ENCODE peak calls at places on chromosomes 13 and 19, in four cellular contexts. S, U, W and C are unnamed samples. For H3K36me3, the result is how much of the 10 kb centered on the place peaks cover.

GRCh38 chr19:13848811-13849241 is 28.1 kb upstream of the NANOS3 start:
- DNase-seq in S (no peak), U (no peak), W (no peak), C (peak)

GRCh38 chr13:44915962-44916361 is 73.3 kb downstream of the NUFIP1 start:
- DNase-seq in S (no peak), U (no peak), W (no peak), C (peak)

GRCh38 chr19:53103141-53103902 is at the start of gene ZNF160:
- DNase-seq in S (peak), U (peak), W (peak), C (peak)

GRCh38 chr13:113654591-113655357 is 3.2 kb downstream of the ATP4B start:
- DNase-seq in S (no peak), U (no peak), W (no peak), C (no peak)

GRCh38 chr13:32426191-32426980 is 1.5 kb downstream of the N4BP2L1 start:
- DNase-seq in S (no peak), U (no peak), W (peak), C (peak)

GRCh38 chr13:109479991-109480696 is 306.2 kb downstream of the IRS2 start:
- DNase-seq in S (peak), U (peak), W (no peak), C (no peak)

GRCh38 chr19:11781295-11782057 is 14.7 kb downstream of the ZNF441 start:
- DNase-seq in S (peak), U (no peak), W (no peak), C (no peak)

GRCh38 chr13:79679334-79679733 is 198.4 kb downstream of the NDFIP2 start:
- DNase-seq in S (peak), U (peak), W (peak), C (peak)

GRCh38 chr13:111361873-111362648 is 41.6 kb downstream of the TEX29 start:
- DNase-seq in S (no peak), U (no peak), W (no peak), C (no peak)

GRCh38 chr13:110319774-110320509 is 12.9 kb downstream of the COL4A2 start:
- DNase-seq in S (peak), U (peak), W (peak), C (no peak)

GRCh38 chr19:53768401-53768800 is 55.7 kb downstream of the NLRP12 start:
- DNase-seq in S (no peak), U (no peak), W (no peak), C (no peak)

GRCh38 chr13:85651440-85651839 is 147.8 kb downstream of the SLITRK6 start:
- DNase-seq in S (peak), U (peak), W (no peak), C (no peak)

GRCh38 chr19:5547881-5548280 is 19.9 kb downstream of the TINCR start:
- DNase-seq in S (peak), U (no peak), W (peak), C (no peak)

GRCh38 chr19:3494559-3494958 is 5.9 kb downstream of the DOHH start:
- DNase-seq in S (no peak), U (no peak), W (no peak), C (no peak)

GRCh38 chr13:67076378-67076777 is 153.8 kb downstream of the PCDH9 start:
- DNase-seq in S (peak), U (peak), W (no peak), C (no peak)

GRCh38 chr13:44876782-44877324 is 112.4 kb downstream of the NUFIP1 start:
- DNase-seq in S (no peak), U (no peak), W (peak), C (no peak)

GRCh38 chr13:74201530-74201929 is 67.3 kb upstream of the KLF12 start:
- DNase-seq in S (no peak), U (no peak), W (no peak), C (no peak)

GRCh38 chr19:33505168-33505567 is 16.4 kb downstream of the PEPD start:
- DNase-seq in S (no peak), U (no peak), W (no peak), C (no peak)

GRCh38 chr19:4624733-4625362 is 14.5 kb upstream of the TNFAIP8L1 start:
- DNase-seq in S (peak), U (no peak), W (peak), C (no peak)

GRCh38 chr13:53250272-53250875 is 221.8 kb downstream of the OLFM4 start:
- DNase-seq in S (peak), U (peak), W (no peak), C (peak)

GRCh38 chr19:1171755-1172352 is 2.2 kb downstream of the SBNO2 start:
- DNase-seq in S (no peak), U (no peak), W (no peak), C (no peak)

GRCh38 chr13:76307157-76307556 is 579.0 kb downstream of the KCTD12 start:
- DNase-seq in S (peak), U (peak), W (no peak), C (no peak)

GRCh38 chr19:39705578-39706188 is 1.4 kb downstream of the LGALS14 start:
- DNase-seq in S (no peak), U (no peak), W (no peak), C (no peak)

GRCh38 chr13:113546571-113547247 is 37.8 kb upstream of the TFDP1 start:
- DNase-seq in S (peak), U (no peak), W (no peak), C (no peak)

GRCh38 chr13:21663197-21663596 is 7.7 kb upstream of the FGF9 start:
- DNase-seq in S (no peak), U (no peak), W (no peak), C (peak)

GRCh38 chr19:35213678-35214632 is 14.6 kb downstream of the FAM187B start:
- DNase-seq in S (peak), U (peak), W (peak), C (peak)

GRCh38 chr13:95020298-95020987 is 280.8 kb downstream of the ABCC4 start:
- DNase-seq in S (no peak), U (peak), W (no peak), C (no peak)

GRCh38 chr13:52983836-52984235 is 44.8 kb upstream of the OLFM4 start:
- DNase-seq in S (no peak), U (no peak), W (no peak), C (no peak)

GRCh38 chr19:11738746-11739620 is at the start of gene ZNF823:
- DNase-seq in S (peak), U (peak), W (peak), C (peak)

GRCh38 chr19:46732172-46732938 is 13.5 kb upstream of the FKRP start:
- DNase-seq in S (no peak), U (peak), W (no peak), C (no peak)

DNA sequence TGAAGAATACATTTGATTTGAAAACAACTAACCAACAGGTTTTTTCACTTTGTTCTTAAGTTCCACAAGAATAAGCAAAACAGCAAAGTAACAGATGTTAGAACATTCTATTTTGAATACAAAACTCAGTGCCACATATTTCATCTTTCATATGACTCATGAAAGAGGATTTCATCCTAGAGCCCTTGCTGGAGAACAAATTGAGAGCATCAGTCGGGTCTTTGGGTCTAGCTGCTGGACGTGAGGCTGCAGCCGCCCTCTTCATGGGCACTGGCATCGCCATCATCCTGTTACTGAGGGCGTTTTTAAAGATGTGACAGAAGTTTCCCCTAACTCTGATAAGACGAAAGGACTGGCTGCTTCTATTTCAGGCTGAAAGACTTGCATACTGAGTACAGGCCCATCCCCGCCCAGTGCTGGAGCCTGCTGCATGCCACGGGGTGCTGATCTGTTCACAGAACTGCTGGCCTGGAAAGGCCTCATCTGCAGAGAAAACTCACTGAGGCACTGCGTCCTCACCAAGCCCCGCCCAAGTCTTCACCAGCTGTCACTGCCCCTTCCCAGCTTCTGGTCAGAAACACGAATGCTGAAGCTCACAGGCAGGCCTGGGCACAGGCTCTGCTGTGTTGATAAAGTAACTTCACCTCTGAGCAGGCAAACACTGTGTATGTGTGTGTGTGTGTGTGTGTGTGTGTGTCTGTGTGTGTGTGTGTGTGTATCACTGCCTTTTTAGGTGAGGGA is 101.4 kb downstream of the TUBGCP3 start:
- DNase-seq in S (peak), U (no peak), W (no peak), C (no peak)
- H3K36me3 ChIP-seq in S (under half), U (under half), W (under half), C (under half)

DNA sequence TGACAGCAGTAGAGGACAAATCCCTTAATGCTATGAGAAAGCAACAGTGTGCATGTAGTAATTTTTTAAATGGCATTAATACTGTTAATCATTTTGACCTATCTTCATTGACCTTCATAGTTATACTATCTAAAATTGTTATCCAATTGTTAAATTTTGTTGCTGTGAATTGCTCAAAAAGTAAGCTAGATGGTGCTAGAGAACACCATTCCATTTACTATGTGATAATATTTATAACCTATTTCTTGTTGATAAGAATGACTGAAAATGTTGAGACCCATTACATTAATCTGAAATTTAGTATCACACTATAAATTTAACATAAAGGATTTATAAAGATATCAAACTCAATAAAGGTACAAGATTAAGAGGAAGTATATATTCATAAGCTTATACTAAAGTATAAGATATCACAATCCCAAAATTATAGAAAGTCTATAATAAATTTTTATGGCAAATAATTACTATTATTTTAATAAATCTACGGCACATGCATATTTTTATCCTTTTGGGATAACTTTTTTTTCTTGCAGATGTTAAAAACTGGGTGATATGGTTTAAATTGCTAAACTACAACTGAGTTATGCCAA is 1573.3 kb downstream of the PCDH9 start:
- DNase-seq in S (peak), U (peak), W (no peak), C (no peak)
- TF ChIP-seq CTCF in S (peak), U (peak), W (peak), C (peak)

GRCh38 chr19:8244442-8244841 is 35.3 kb downstream of the CERS4 start:
- DNase-seq in S (no peak), U (no peak), W (no peak), C (no peak)
- H3K9ac ChIP-seq in S (no peak), U (no peak), W (no peak), C (no peak)

DNA sequence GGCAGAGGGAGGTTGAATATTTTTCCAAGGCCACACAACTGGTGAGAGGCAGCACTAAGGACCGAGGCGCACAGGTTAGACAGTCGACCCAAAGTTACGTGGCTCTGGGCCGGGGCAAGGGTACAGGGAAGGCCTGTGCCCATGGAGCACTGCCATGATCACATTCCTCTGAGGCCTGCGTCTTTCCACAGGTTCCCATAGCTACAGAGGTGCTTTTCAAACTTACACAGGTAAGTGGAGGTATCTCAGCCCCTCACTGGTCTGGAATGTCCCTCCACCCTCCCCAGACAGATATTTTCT is 814 bp downstream of the ZNF211 start:
- DNase-seq in S (no peak), U (no peak), W (no peak), C (no peak)
- H3K36me3 ChIP-seq in S (under half), U (under half), W (half or more), C (under half)

DNA sequence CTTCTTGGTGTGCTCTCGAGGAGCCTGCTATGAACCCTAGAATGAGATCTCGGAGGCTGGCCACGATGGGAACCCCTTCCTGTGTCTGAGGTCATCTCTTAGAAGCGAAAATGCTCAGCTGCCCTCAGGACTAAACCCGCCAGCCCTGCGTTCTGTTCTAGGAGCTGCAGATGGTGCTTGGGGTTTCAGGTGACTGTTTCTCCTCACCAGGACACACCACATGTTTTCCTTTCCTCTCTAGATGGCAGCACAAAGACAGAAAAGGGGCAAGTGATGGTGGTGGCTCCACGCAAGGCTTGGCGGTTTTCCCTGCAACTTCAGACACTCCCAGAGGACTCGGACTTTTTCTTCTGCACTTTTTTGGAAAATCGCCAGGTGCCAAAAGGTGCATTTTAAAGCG is 60.1 kb downstream of the RNASEH2B start:
- DNase-seq in S (no peak), U (no peak), W (peak), C (no peak)
- TF ChIP-seq CTCF in S (no peak), U (no peak), W (peak), C (no peak)

DNA sequence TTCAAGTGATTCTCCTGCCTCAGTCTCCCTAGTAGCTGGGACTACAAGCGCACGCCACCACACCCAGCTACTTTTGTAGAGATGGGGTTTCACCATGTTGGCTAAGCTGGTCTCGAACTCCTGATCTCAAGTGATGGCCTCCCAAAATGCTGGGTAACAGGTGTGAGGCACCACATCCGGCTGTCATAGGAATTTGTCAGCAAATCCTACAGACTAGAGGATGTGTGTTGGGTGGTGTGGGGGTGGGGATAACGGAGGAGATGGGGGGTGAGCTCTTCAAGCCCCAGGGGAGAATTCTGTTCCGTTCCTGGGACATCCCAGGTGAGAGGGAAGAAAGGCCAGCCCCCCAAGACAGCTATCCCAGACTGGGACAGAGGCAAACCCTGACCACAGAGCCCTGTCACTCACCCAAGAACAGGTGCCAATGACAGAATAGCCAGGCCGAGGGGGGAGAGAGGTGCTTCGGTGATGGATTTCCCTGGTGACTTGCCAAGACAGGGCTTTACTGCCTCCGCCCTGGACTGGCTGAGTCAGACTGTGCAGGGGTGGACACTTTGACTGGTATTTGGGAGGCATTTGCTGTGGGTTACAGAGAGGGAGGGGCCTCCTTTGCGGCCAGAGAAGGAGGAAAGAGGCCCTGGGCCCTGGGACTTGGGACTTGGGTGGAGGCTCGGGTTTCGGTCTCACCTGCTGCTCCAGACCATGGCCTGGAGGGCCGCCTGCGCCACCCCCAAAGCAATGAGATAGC is 4.7 kb upstream of the EPS8L1 start:
- DNase-seq in S (peak), U (peak), W (no peak), C (peak)
- H3K9ac ChIP-seq in S (no peak), U (no peak), W (no peak), C (no peak)

GRCh38 chr19:18143902-18144301 is 9.1 kb upstream of the PIK3R2 start:
- DNase-seq in S (no peak), U (no peak), W (no peak), C (no peak)
- H3K36me3 ChIP-seq in S (under half), U (under half), W (under half), C (under half)